ENCODE peak calls at places on chromosomes 6 and 20, in seven cellular contexts. One of them, this sample, is unnamed.

GRCh38 chr6:111661541-111662041 is 55.9 kb upstream of the TRAF3IP2 start:
- DNase-seq in right atrium auricular region: no peak
- DNase-seq in endodermal cell: peak
- DNase-seq in suprapubic skin: no peak
- DNase-seq in WTC11: peak
- DNase-seq in mesothelial cell of epicardium: no peak
- DNase-seq in ovary: no peak
- DNase-seq in this sample: no peak

GRCh38 chr20:35144694-35145093 is 2.4 kb downstream of the EDEM2 start:
- DNase-seq in ovary: no peak
- DNase-seq in endodermal cell: no peak
- DNase-seq in suprapubic skin: no peak
- DNase-seq in right atrium auricular region: no peak
- DNase-seq in WTC11: no peak
- DNase-seq in mesothelial cell of epicardium: no peak
- DNase-seq in this sample: no peak

GRCh38 chr6:6741264-6741663 is 152.7 kb downstream of the LY86 start:
- DNase-seq in mesothelial cell of epicardium: no peak
- DNase-seq in right atrium auricular region: no peak
- DNase-seq in suprapubic skin: no peak
- DNase-seq in WTC11: no peak
- DNase-seq in endodermal cell: peak
- DNase-seq in ovary: no peak
- DNase-seq in this sample: no peak

GRCh38 chr6:293185-294174 is 1.2 kb downstream of the DUSP22 start:
- DNase-seq in right atrium auricular region: peak
- DNase-seq in mesothelial cell of epicardium: peak
- DNase-seq in ovary: peak
- DNase-seq in endodermal cell: peak
- DNase-seq in WTC11: no peak
- DNase-seq in suprapubic skin: no peak
- DNase-seq in this sample: no peak

GRCh38 chr20:38032585-38033329 is 499 bp downstream of the TTI1 start:
- DNase-seq in ovary: no peak
- DNase-seq in suprapubic skin: no peak
- DNase-seq in mesothelial cell of epicardium: no peak
- DNase-seq in endodermal cell: no peak
- DNase-seq in right atrium auricular region: no peak
- DNase-seq in WTC11: no peak
- DNase-seq in this sample: no peak

GRCh38 chr6:156639023-156639728 is 138.0 kb upstream of the ARID1B start:
- DNase-seq in mesothelial cell of epicardium: no peak
- DNase-seq in WTC11: no peak
- DNase-seq in right atrium auricular region: no peak
- DNase-seq in endodermal cell: no peak
- DNase-seq in ovary: no peak
- DNase-seq in suprapubic skin: no peak
- DNase-seq in this sample: no peak

GRCh38 chr6:92979281-92979680 is 440.1 kb downstream of the EPHA7 start:
- DNase-seq in mesothelial cell of epicardium: no peak
- DNase-seq in right atrium auricular region: no peak
- DNase-seq in suprapubic skin: no peak
- DNase-seq in endodermal cell: no peak
- DNase-seq in ovary: no peak
- DNase-seq in WTC11: no peak
- DNase-seq in this sample: no peak

GRCh38 chr20:41318271-41318649 is 729 bp upstream of the ZHX3 start:
- DNase-seq in mesothelial cell of epicardium: no peak
- DNase-seq in WTC11: no peak
- DNase-seq in right atrium auricular region: no peak
- DNase-seq in suprapubic skin: no peak
- DNase-seq in ovary: no peak
- DNase-seq in endodermal cell: no peak
- DNase-seq in this sample: no peak

GRCh38 chr6:56655250-56655649 is 12.6 kb upstream of the DST start:
- DNase-seq in mesothelial cell of epicardium: no peak
- DNase-seq in right atrium auricular region: no peak
- DNase-seq in endodermal cell: no peak
- DNase-seq in WTC11: no peak
- DNase-seq in suprapubic skin: no peak
- DNase-seq in ovary: no peak
- DNase-seq in this sample: no peak

GRCh38 chr6:11938285-11938890 is 73.7 kb upstream of the HIVEP1 start:
- DNase-seq in right atrium auricular region: no peak
- DNase-seq in WTC11: peak
- DNase-seq in mesothelial cell of epicardium: peak
- DNase-seq in endodermal cell: peak
- DNase-seq in ovary: no peak
- DNase-seq in suprapubic skin: no peak
- DNase-seq in this sample: no peak

GRCh38 chr6:105459884-105460283 is 57.0 kb upstream of the PREP start:
- DNase-seq in WTC11: no peak
- DNase-seq in right atrium auricular region: no peak
- DNase-seq in suprapubic skin: no peak
- DNase-seq in endodermal cell: no peak
- DNase-seq in ovary: no peak
- DNase-seq in mesothelial cell of epicardium: no peak
- DNase-seq in this sample: no peak

GRCh38 chr6:21132856-21133610 is 460.5 kb upstream of the SOX4 start:
- DNase-seq in ovary: no peak
- DNase-seq in suprapubic skin: no peak
- DNase-seq in endodermal cell: no peak
- DNase-seq in right atrium auricular region: no peak
- DNase-seq in mesothelial cell of epicardium: no peak
- DNase-seq in WTC11: no peak
- DNase-seq in this sample: no peak

GRCh38 chr6:3438190-3439167 is 18.4 kb downstream of the SLC22A23 start:
- DNase-seq in ovary: no peak
- DNase-seq in endodermal cell: peak
- DNase-seq in mesothelial cell of epicardium: no peak
- DNase-seq in WTC11: no peak
- DNase-seq in right atrium auricular region: no peak
- DNase-seq in suprapubic skin: no peak
- DNase-seq in this sample: no peak

GRCh38 chr20:9829835-9830234 is 9.0 kb downstream of the PAK5 start:
- DNase-seq in WTC11: peak
- DNase-seq in right atrium auricular region: no peak
- DNase-seq in suprapubic skin: no peak
- DNase-seq in ovary: no peak
- DNase-seq in mesothelial cell of epicardium: no peak
- DNase-seq in endodermal cell: peak
- DNase-seq in this sample: no peak

GRCh38 chr6:30130887-30131862 is 4.8 kb upstream of the TRIM40 start:
- DNase-seq in right atrium auricular region: peak
- DNase-seq in endodermal cell: peak
- DNase-seq in mesothelial cell of epicardium: peak
- DNase-seq in ovary: peak
- DNase-seq in suprapubic skin: no peak
- DNase-seq in WTC11: peak
- DNase-seq in this sample: no peak

GRCh38 chr20:49750611-49751396 is 37.1 kb upstream of the B4GALT5 start:
- DNase-seq in suprapubic skin: no peak
- DNase-seq in right atrium auricular region: no peak
- DNase-seq in WTC11: no peak
- DNase-seq in mesothelial cell of epicardium: no peak
- DNase-seq in ovary: no peak
- DNase-seq in endodermal cell: no peak
- DNase-seq in this sample: no peak

GRCh38 chr6:139376054-139376355 is 1.6 kb upstream of the CITED2 start:
- DNase-seq in suprapubic skin: no peak
- DNase-seq in ovary: no peak
- DNase-seq in mesothelial cell of epicardium: no peak
- DNase-seq in endodermal cell: no peak
- DNase-seq in WTC11: no peak
- DNase-seq in right atrium auricular region: no peak
- DNase-seq in this sample: no peak

GRCh38 chr20:32480361-32481199 is 104.6 kb downstream of the NOL4L start:
- DNase-seq in mesothelial cell of epicardium: no peak
- DNase-seq in ovary: peak
- DNase-seq in right atrium auricular region: no peak
- DNase-seq in suprapubic skin: no peak
- DNase-seq in WTC11: no peak
- DNase-seq in endodermal cell: peak
- DNase-seq in this sample: no peak

GRCh38 chr6:65182681-65183080 is 524.3 kb downstream of the EYS start:
- DNase-seq in WTC11: no peak
- DNase-seq in right atrium auricular region: no peak
- DNase-seq in mesothelial cell of epicardium: no peak
- DNase-seq in ovary: peak
- DNase-seq in endodermal cell: no peak
- DNase-seq in suprapubic skin: no peak
- DNase-seq in this sample: no peak

GRCh38 chr6:56246941-56247653 is at the start of gene COL21A1:
- DNase-seq in right atrium auricular region: no peak
- DNase-seq in ovary: peak
- DNase-seq in endodermal cell: peak
- DNase-seq in suprapubic skin: peak
- DNase-seq in mesothelial cell of epicardium: peak
- DNase-seq in WTC11: peak
- DNase-seq in this sample: no peak

GRCh38 chr6:37602360-37602759 is 95.3 kb downstream of the MDGA1 start:
- DNase-seq in right atrium auricular region: no peak
- DNase-seq in endodermal cell: no peak
- DNase-seq in suprapubic skin: no peak
- DNase-seq in ovary: no peak
- DNase-seq in mesothelial cell of epicardium: no peak
- DNase-seq in WTC11: no peak
- DNase-seq in this sample: no peak

GRCh38 chr20:44358776-44359175 is 3.3 kb downstream of the HNF4A start:
- DNase-seq in endodermal cell: no peak
- DNase-seq in WTC11: no peak
- DNase-seq in right atrium auricular region: no peak
- DNase-seq in mesothelial cell of epicardium: no peak
- DNase-seq in ovary: no peak
- DNase-seq in suprapubic skin: no peak
- DNase-seq in this sample: no peak
- TF ChIP-seq CTCF in endodermal cell: no peak
- TF ChIP-seq CTCF in WTC11: no peak
- TF ChIP-seq CTCF in right atrium auricular region: no peak
- TF ChIP-seq CTCF in mesothelial cell of epicardium: no peak
- TF ChIP-seq CTCF in ovary: no peak
- TF ChIP-seq CTCF in suprapubic skin: no peak
- TF ChIP-seq CTCF in this sample: no peak

GRCh38 chr6:81736428-81736827 is 16.1 kb downstream of the TENT5A start:
- DNase-seq in right atrium auricular region: no peak
- DNase-seq in mesothelial cell of epicardium: no peak
- DNase-seq in ovary: no peak
- DNase-seq in endodermal cell: no peak
- DNase-seq in WTC11: no peak
- DNase-seq in suprapubic skin: no peak
- DNase-seq in this sample: no peak

GRCh38 chr6:81735756-81736380 is 16.6 kb downstream of the TENT5A start:
- DNase-seq in WTC11: no peak
- DNase-seq in right atrium auricular region: no peak
- DNase-seq in ovary: no peak
- DNase-seq in endodermal cell: no peak
- DNase-seq in mesothelial cell of epicardium: no peak
- DNase-seq in suprapubic skin: no peak
- DNase-seq in this sample: no peak

GRCh38 chr6:81734500-81735140 is 17.9 kb downstream of the TENT5A start:
- DNase-seq in endodermal cell: no peak
- DNase-seq in mesothelial cell of epicardium: no peak
- DNase-seq in WTC11: no peak
- DNase-seq in suprapubic skin: no peak
- DNase-seq in right atrium auricular region: no peak
- DNase-seq in ovary: no peak
- DNase-seq in this sample: no peak

GRCh38 chr6:81731814-81732213 is 20.7 kb downstream of the TENT5A start:
- DNase-seq in endodermal cell: no peak
- DNase-seq in suprapubic skin: no peak
- DNase-seq in right atrium auricular region: no peak
- DNase-seq in ovary: no peak
- DNase-seq in WTC11: no peak
- DNase-seq in mesothelial cell of epicardium: no peak
- DNase-seq in this sample: no peak

GRCh38 chr6:81734081-81734480 is 18.4 kb downstream of the TENT5A start:
- DNase-seq in suprapubic skin: no peak
- DNase-seq in mesothelial cell of epicardium: no peak
- DNase-seq in right atrium auricular region: no peak
- DNase-seq in ovary: no peak
- DNase-seq in WTC11: no peak
- DNase-seq in endodermal cell: no peak
- DNase-seq in this sample: no peak
- TF ChIP-seq CTCF in suprapubic skin: no peak
- TF ChIP-seq CTCF in mesothelial cell of epicardium: no peak
- TF ChIP-seq CTCF in right atrium auricular region: peak
- TF ChIP-seq CTCF in ovary: no peak
- TF ChIP-seq CTCF in WTC11: no peak
- TF ChIP-seq CTCF in endodermal cell: peak
- TF ChIP-seq CTCF in this sample: no peak

GRCh38 chr20:63175031-63175895 is 40.7 kb downstream of the YTHDF1 start:
- DNase-seq in ovary: no peak
- DNase-seq in mesothelial cell of epicardium: no peak
- DNase-seq in endodermal cell: no peak
- DNase-seq in suprapubic skin: no peak
- DNase-seq in right atrium auricular region: no peak
- DNase-seq in WTC11: no peak
- DNase-seq in this sample: no peak

GRCh38 chr20:63173552-63174191 is 42.3 kb downstream of the YTHDF1 start:
- DNase-seq in WTC11: no peak
- DNase-seq in suprapubic skin: no peak
- DNase-seq in ovary: no peak
- DNase-seq in endodermal cell: no peak
- DNase-seq in mesothelial cell of epicardium: no peak
- DNase-seq in right atrium auricular region: no peak
- DNase-seq in this sample: no peak

GRCh38 chr20:63174309-63175030 is 41.5 kb downstream of the YTHDF1 start:
- DNase-seq in ovary: no peak
- DNase-seq in endodermal cell: no peak
- DNase-seq in right atrium auricular region: no peak
- DNase-seq in WTC11: no peak
- DNase-seq in mesothelial cell of epicardium: no peak
- DNase-seq in suprapubic skin: no peak
- DNase-seq in this sample: no peak

GRCh38 chr20:63171991-63172390 is 43.9 kb downstream of the YTHDF1 start:
- DNase-seq in mesothelial cell of epicardium: no peak
- DNase-seq in endodermal cell: no peak
- DNase-seq in suprapubic skin: no peak
- DNase-seq in ovary: no peak
- DNase-seq in right atrium auricular region: no peak
- DNase-seq in WTC11: no peak
- DNase-seq in this sample: no peak

DNA sequence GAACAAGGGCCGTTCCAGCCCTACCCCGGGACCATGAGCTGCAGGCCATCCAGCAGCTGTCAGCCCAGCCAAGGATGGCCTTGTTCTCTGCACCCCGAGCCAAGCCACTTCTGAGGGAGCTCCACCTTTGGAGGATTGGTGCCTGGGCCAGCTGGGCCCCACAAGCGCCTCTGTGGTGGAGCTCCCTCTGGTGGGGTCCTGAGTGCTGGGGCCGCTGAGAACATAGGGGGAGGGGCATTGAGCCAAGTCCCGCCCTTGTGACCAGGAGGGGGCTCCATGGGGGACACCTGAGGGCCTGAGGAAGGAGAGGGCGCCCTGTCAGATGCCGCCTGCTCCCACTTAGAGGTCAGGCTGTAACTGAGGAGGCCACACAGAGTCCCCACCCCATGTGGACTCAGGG is 43.2 kb downstream of the YTHDF1 start:
- DNase-seq in suprapubic skin: no peak
- DNase-seq in mesothelial cell of epicardium: no peak
- DNase-seq in endodermal cell: peak
- DNase-seq in right atrium auricular region: no peak
- DNase-seq in ovary: no peak
- DNase-seq in WTC11: peak
- DNase-seq in this sample: no peak
- TF ChIP-seq CTCF in suprapubic skin: no peak
- TF ChIP-seq CTCF in mesothelial cell of epicardium: no peak
- TF ChIP-seq CTCF in endodermal cell: peak
- TF ChIP-seq CTCF in right atrium auricular region: no peak
- TF ChIP-seq CTCF in ovary: no peak
- TF ChIP-seq CTCF in WTC11: peak
- TF ChIP-seq CTCF in this sample: no peak

GRCh38 chr6:117776441-117776840 is 101.2 kb downstream of the NUS1 start:
- DNase-seq in right atrium auricular region: no peak
- DNase-seq in mesothelial cell of epicardium: no peak
- DNase-seq in suprapubic skin: no peak
- DNase-seq in ovary: no peak
- DNase-seq in WTC11: no peak
- DNase-seq in endodermal cell: no peak
- DNase-seq in this sample: no peak
- TF ChIP-seq CTCF in right atrium auricular region: no peak
- TF ChIP-seq CTCF in mesothelial cell of epicardium: no peak
- TF ChIP-seq CTCF in suprapubic skin: no peak
- TF ChIP-seq CTCF in ovary: no peak
- TF ChIP-seq CTCF in WTC11: no peak
- TF ChIP-seq CTCF in endodermal cell: peak
- TF ChIP-seq CTCF in this sample: no peak

This sample was measured in omental fat pad.